ENCODE peak calls at places on chromosome 16, in eight cellular contexts. F is putamen; J is nucleus accumbens; Y is AG04450; Q is GM13976; P is activated T-helper 1 cell treated with anti-CD3 and anti-CD28 coated beads, Interleukin-2, amount 50 U/mL, for 16 hours; E is fibroblast of the aortic adventitia; Z is HFFc6. N is an unnamed sample.

GRCh38 chr16:73056911-73057310 is 9.0 kb upstream of the ZFHX3 start:
- DNase-seq in F (no peak), J (no peak), Y (no peak), Q (no peak), P (no peak), E (peak; percentile 52), Z (no peak), N (no peak)

GRCh38 chr16:87917503-87917902 is 18.8 kb downstream of the CA5A start:
- DNase-seq in F (no peak), J (no peak), Y (no peak), Q (no peak), P (no peak), E (no peak), Z (no peak), N (no peak)

GRCh38 chr16:27366687-27367462 is 35.1 kb upstream of the IL21R start:
- DNase-seq in F (no peak), J (no peak), Y (no peak), Q (peak; percentile 71), P (no peak), E (no peak), Z (no peak), N (no peak)

GRCh38 chr16:89283449-89283848 is 65.9 kb downstream of the ZNF778 start:
- DNase-seq in F (no peak), J (no peak), Y (no peak), Q (no peak), P (no peak), E (no peak), Z (no peak), N (no peak)

GRCh38 chr16:25192096-25192495 is 24.7 kb upstream of the AQP8 start:
- DNase-seq in F (no peak), J (no peak), Y (no peak), Q (no peak), P (no peak), E (peak; percentile 5), Z (peak; percentile 48), N (no peak)

GRCh38 chr16:5065813-5066212 is at the start of gene C16orf89:
- DNase-seq in F (peak; percentile 65), J (peak; percentile 58), Y (no peak), Q (no peak), P (no peak), E (no peak), Z (no peak), N (no peak)

GRCh38 chr16:57966133-57966805 is 4.7 kb downstream of the CNGB1 start:
- DNase-seq in F (no peak), J (no peak), Y (no peak), Q (no peak), P (no peak), E (peak; percentile 83), Z (no peak), N (no peak)

GRCh38 chr16:67451704-67452435 is 20.9 kb downstream of the HSD11B2 start:
- DNase-seq in F (no peak), J (no peak), Y (no peak), Q (no peak), P (no peak), E (no peak), Z (no peak), N (no peak)

GRCh38 chr16:73037845-73038570 is 9.9 kb downstream of the ZFHX3 start:
- DNase-seq in F (no peak), J (no peak), Y (no peak), Q (no peak), P (no peak), E (no peak), Z (no peak), N (no peak)

GRCh38 chr16:74309789-74310781 is 13.5 kb downstream of the PSMD7 start:
- DNase-seq in F (peak; percentile 36), J (no peak), Y (peak; percentile 23), Q (peak; percentile 67), P (no peak), E (peak; percentile 67), Z (peak; percentile 50), N (no peak)

GRCh38 chr16:80900593-80900954 is 96.2 kb upstream of the CDYL2 start:
- DNase-seq in F (no peak), J (no peak), Y (no peak), Q (no peak), P (no peak), E (no peak), Z (no peak), N (no peak)

GRCh38 chr16:50946606-50947005 is 204.5 kb downstream of the SALL1 start:
- DNase-seq in F (no peak), J (no peak), Y (no peak), Q (no peak), P (no peak), E (no peak), Z (no peak), N (no peak)

GRCh38 chr16:78930561-78930960 is 670.0 kb downstream of the MAF start:
- DNase-seq in F (no peak), J (no peak), Y (no peak), Q (no peak), P (no peak), E (no peak), Z (no peak), N (no peak)

GRCh38 chr16:58451945-58452401 is 48.0 kb upstream of the NDRG4 start:
- DNase-seq in F (no peak), J (no peak), Y (no peak), Q (no peak), P (no peak), E (peak; percentile 88), Z (peak; percentile 65), N (no peak)

N was measured in activated gamma-delta T cell.